ENCODE peak calls at places on chromosome 22, in seven cellular contexts. One of them, this sample, is unnamed.

GRCh38 chr22:21990449-21991308 is 8.1 kb upstream of the TOP3B start:
- DNase-seq in GM12865: no peak
- DNase-seq in left ventricle myocardium superior: no peak
- DNase-seq in RCC 7860: no peak
- DNase-seq in KBM-7: no peak
- DNase-seq in fibroblast of mammary gland: no peak
- DNase-seq in NCI-H446: no peak
- DNase-seq in this sample: no peak

GRCh38 chr22:37258005-37258790 is 14.1 kb upstream of the RAC2 start:
- DNase-seq in GM12865: no peak
- DNase-seq in left ventricle myocardium superior: peak
- DNase-seq in RCC 7860: no peak
- DNase-seq in KBM-7: no peak
- DNase-seq in fibroblast of mammary gland: no peak
- DNase-seq in NCI-H446: no peak
- DNase-seq in this sample: no peak

GRCh38 chr22:43270314-43270908 is 72.8 kb downstream of the SCUBE1 start:
- DNase-seq in GM12865: peak
- DNase-seq in left ventricle myocardium superior: no peak
- DNase-seq in RCC 7860: no peak
- DNase-seq in KBM-7: peak
- DNase-seq in fibroblast of mammary gland: no peak
- DNase-seq in NCI-H446: no peak
- DNase-seq in this sample: no peak

GRCh38 chr22:41106122-41106968 is 14.0 kb downstream of the EP300 start:
- DNase-seq in GM12865: no peak
- DNase-seq in left ventricle myocardium superior: no peak
- DNase-seq in RCC 7860: no peak
- DNase-seq in KBM-7: no peak
- DNase-seq in fibroblast of mammary gland: peak
- DNase-seq in NCI-H446: no peak
- DNase-seq in this sample: peak

GRCh38 chr22:48706934-48707748 is 1120.5 kb downstream of the BRD1 start:
- DNase-seq in GM12865: no peak
- DNase-seq in left ventricle myocardium superior: no peak
- DNase-seq in RCC 7860: no peak
- DNase-seq in KBM-7: no peak
- DNase-seq in fibroblast of mammary gland: no peak
- DNase-seq in NCI-H446: no peak
- DNase-seq in this sample: no peak

GRCh38 chr22:37063436-37064420 is 12.2 kb downstream of the KCTD17 start:
- DNase-seq in GM12865: no peak
- DNase-seq in left ventricle myocardium superior: no peak
- DNase-seq in RCC 7860: no peak
- DNase-seq in KBM-7: no peak
- DNase-seq in fibroblast of mammary gland: no peak
- DNase-seq in NCI-H446: no peak
- DNase-seq in this sample: no peak

GRCh38 chr22:45125198-45125597 is 38.5 kb upstream of the NUP50 start:
- DNase-seq in GM12865: no peak
- DNase-seq in left ventricle myocardium superior: no peak
- DNase-seq in RCC 7860: no peak
- DNase-seq in KBM-7: no peak
- DNase-seq in fibroblast of mammary gland: peak
- DNase-seq in NCI-H446: no peak
- DNase-seq in this sample: peak

GRCh38 chr22:38955250-38955775 is 2.1 kb upstream of the APOBEC3A start:
- DNase-seq in GM12865: no peak
- DNase-seq in left ventricle myocardium superior: no peak
- DNase-seq in RCC 7860: no peak
- DNase-seq in KBM-7: no peak
- DNase-seq in fibroblast of mammary gland: no peak
- DNase-seq in NCI-H446: no peak
- DNase-seq in this sample: no peak

GRCh38 chr22:40588726-40589125 is 47.8 kb downstream of the MRTFA start:
- DNase-seq in GM12865: no peak
- DNase-seq in left ventricle myocardium superior: no peak
- DNase-seq in RCC 7860: no peak
- DNase-seq in KBM-7: no peak
- DNase-seq in fibroblast of mammary gland: peak
- DNase-seq in NCI-H446: no peak
- DNase-seq in this sample: peak

GRCh38 chr22:46958649-46959048 is 196.2 kb downstream of the TBC1D22A start:
- DNase-seq in GM12865: no peak
- DNase-seq in left ventricle myocardium superior: no peak
- DNase-seq in RCC 7860: no peak
- DNase-seq in KBM-7: no peak
- DNase-seq in fibroblast of mammary gland: no peak
- DNase-seq in NCI-H446: no peak
- DNase-seq in this sample: no peak

GRCh38 chr22:39522567-39523300 is 2.4 kb downstream of the ATF4 start:
- DNase-seq in GM12865: peak
- DNase-seq in left ventricle myocardium superior: no peak
- DNase-seq in RCC 7860: peak
- DNase-seq in KBM-7: peak
- DNase-seq in fibroblast of mammary gland: peak
- DNase-seq in NCI-H446: no peak
- DNase-seq in this sample: peak

GRCh38 chr22:33163815-33164214 is 105.6 kb upstream of the SYN3 start:
- DNase-seq in GM12865: no peak
- DNase-seq in left ventricle myocardium superior: no peak
- DNase-seq in RCC 7860: no peak
- DNase-seq in KBM-7: no peak
- DNase-seq in fibroblast of mammary gland: no peak
- DNase-seq in NCI-H446: no peak
- DNase-seq in this sample: no peak

GRCh38 chr22:35085621-35086020 is 19.7 kb downstream of the ISX start:
- DNase-seq in GM12865: no peak
- DNase-seq in left ventricle myocardium superior: no peak
- DNase-seq in RCC 7860: no peak
- DNase-seq in KBM-7: no peak
- DNase-seq in fibroblast of mammary gland: no peak
- DNase-seq in NCI-H446: no peak
- DNase-seq in this sample: no peak

This sample was measured in AG10803.